ENCODE peak calls at places on chromosomes 6 and 20, in five cellular contexts. L, H, R, A and U are unnamed samples.

GRCh38 chr20:40956503-40956902 is 72.1 kb upstream of the TOP1 start:
- DNase-seq in R (no peak), A (no peak), L (no peak), H (no peak), U (no peak)

GRCh38 chr20:18066421-18067333 is 9.0 kb upstream of the OVOL2 start:
- DNase-seq in L (no peak), A (no peak), H (peak), R (no peak), U (no peak)

GRCh38 chr6:98949589-98949988 is 1.8 kb upstream of the FBXL4 start:
- DNase-seq in A (no peak), R (no peak), H (no peak), L (no peak), U (no peak)

GRCh38 chr6:169159331-169159730 is 94.3 kb downstream of the THBS2 start:
- DNase-seq in H (no peak), L (no peak), A (no peak), R (no peak), U (no peak)

GRCh38 chr20:57432874-57433491 is 41.8 kb downstream of the RBM38 start:
- DNase-seq in A (peak), R (no peak), H (no peak), L (peak), U (peak)

GRCh38 chr6:35166160-35166919 is 25.2 kb upstream of the TCP11 start:
- DNase-seq in H (no peak), A (peak), L (no peak), R (no peak), U (no peak)

GRCh38 chr6:25788305-25788922 is 33.9 kb downstream of the SLC17A4 start:
- DNase-seq in R (peak), L (peak), A (peak), H (peak), U (no peak)

GRCh38 chr6:26044140-26045045 is 42.8 kb upstream of the HFE start:
- DNase-seq in L (no peak), H (peak), A (peak), R (no peak), U (no peak)

GRCh38 chr6:32982702-32983492 is 14.5 kb downstream of the BRD2 start:
- DNase-seq in R (no peak), L (no peak), H (no peak), A (no peak), U (no peak)

GRCh38 chr6:35955970-35956369 is 35.1 kb upstream of the SRPK1 start:
- DNase-seq in R (no peak), L (no peak), A (no peak), H (no peak), U (no peak)

GRCh38 chr20:36135159-36135558 is 19.4 kb upstream of the EPB41L1 start:
- DNase-seq in L (no peak), A (no peak), H (no peak), R (no peak), U (no peak)

GRCh38 chr20:59082981-59083380 is 40.4 kb upstream of the PRELID3B start:
- DNase-seq in L (no peak), A (no peak), R (no peak), H (peak), U (no peak)

GRCh38 chr20:59082077-59082740 is 39.6 kb upstream of the PRELID3B start:
- DNase-seq in A (no peak), R (no peak), L (no peak), H (peak), U (no peak)

GRCh38 chr20:59084041-59084841 is 41.7 kb upstream of the PRELID3B start:
- DNase-seq in L (no peak), H (no peak), R (no peak), A (no peak), U (no peak)

GRCh38 chr20:59086923-59087322 is 44.3 kb upstream of the PRELID3B start:
- DNase-seq in L (no peak), R (no peak), A (no peak), H (no peak), U (no peak)

DNA sequence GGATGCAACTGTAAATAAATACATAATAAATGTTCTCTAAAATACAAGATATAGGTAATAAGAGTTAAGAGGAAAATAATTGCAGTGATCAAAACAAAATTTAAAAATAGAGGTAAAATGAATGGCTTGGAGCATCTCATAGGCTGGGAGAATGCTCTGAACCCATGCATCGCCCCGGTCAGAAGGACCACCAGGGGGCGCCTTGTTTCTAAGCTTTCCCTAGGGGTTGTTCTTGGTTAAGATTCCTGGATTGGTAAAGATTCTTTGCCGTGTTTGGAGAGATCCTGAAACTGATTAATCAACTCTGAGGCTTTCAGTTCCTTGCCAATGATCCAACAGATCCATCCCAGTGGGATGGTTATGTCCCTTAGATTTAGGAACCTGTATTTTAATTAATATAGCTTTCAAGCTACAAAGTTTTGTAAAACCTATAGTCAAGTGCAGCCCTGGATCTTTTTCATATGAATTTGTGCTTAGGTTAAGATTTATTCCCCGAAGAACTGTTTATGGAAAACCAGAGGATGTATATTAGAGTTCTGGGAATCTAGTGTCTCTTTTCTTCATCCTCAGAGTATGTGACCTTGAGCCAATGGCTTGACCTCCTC is 45.3 kb upstream of the PRELID3B start:
- DNase-seq in H (peak), R (peak), A (peak), L (peak), U (peak)
- TF ChIP-seq CTCF in H (peak), R (peak), A (peak), L (peak), U (peak)

GRCh38 chr6:29112135-29112534 is 4.3 kb downstream of the OR2J3 start:
- DNase-seq in L (no peak), A (no peak), H (no peak), R (no peak), U (no peak)
- TF ChIP-seq CTCF in L (no peak), A (no peak), H (no peak), R (no peak), U (no peak)

GRCh38 chr6:44471271-44471981 is 83.9 kb downstream of the CDC5L start:
- DNase-seq in H (no peak), A (no peak), L (no peak), R (no peak), U (no peak)

GRCh38 chr6:44470746-44471145 is 83.2 kb downstream of the CDC5L start:
- DNase-seq in L (no peak), A (no peak), R (no peak), H (no peak), U (no peak)

GRCh38 chr6:44468835-44469234 is 81.3 kb downstream of the CDC5L start:
- DNase-seq in R (no peak), L (no peak), H (no peak), A (no peak), U (no peak)

GRCh38 chr6:44472250-44472945 is 84.9 kb downstream of the CDC5L start:
- DNase-seq in H (no peak), L (no peak), R (no peak), A (no peak), U (no peak)

GRCh38 chr6:44470106-44470446 is 82.6 kb downstream of the CDC5L start:
- DNase-seq in H (no peak), L (no peak), A (no peak), R (no peak), U (no peak)
- TF ChIP-seq CTCF in H (no peak), L (no peak), A (peak), R (no peak), U (no peak)

GRCh38 chr6:30075987-30076311 is 380 bp upstream of the RNF39 start:
- DNase-seq in R (no peak), L (no peak), H (no peak), A (no peak), U (no peak)
- TF ChIP-seq CTCF in R (no peak), L (no peak), H (no peak), A (peak), U (no peak)

DNA sequence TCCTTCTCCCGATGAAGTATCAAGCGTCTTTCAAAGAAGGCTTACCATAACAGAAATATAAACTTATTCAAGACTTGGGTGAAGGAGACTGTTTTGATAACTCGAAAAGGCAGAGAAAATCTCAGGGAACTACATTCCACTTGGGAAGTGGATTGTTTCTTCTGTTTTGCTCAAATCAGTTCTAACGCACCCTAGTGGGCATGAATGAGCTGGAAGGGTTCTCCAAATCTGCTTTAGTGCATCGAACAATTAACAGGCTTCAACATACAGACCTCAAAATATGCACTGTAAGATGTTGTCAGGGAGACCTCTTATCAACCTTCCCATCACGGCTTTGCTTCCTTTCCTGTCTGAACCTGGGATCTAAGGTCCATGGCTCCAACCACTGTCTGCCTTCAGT is 392.5 kb downstream of the CD83 start:
- DNase-seq in L (no peak), A (no peak), H (no peak), R (no peak), U (no peak)
- TF ChIP-seq CTCF in L (no peak), A (no peak), H (peak), R (no peak), U (peak)

DNA sequence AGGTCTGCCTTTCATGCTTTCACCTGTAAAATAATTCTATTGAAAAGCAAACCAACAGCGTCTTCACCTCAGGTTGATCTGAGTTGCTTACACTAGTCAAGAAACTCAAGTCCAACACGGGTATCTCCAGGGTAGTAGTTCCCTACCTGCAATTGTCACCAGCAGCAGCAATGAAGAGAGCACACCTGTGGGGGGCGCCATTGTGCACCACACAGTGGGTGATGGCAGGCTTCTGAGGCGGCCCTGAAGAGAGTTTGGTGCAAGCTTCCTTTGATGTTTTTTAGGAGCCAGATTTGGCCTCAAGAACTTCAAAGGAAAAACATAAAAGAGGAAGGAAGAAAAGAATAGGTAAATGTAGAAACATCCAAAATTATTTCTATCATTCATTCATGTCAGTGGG is 45.1 kb downstream of the KIAA0319 start:
- DNase-seq in H (no peak), A (no peak), L (no peak), R (no peak), U (no peak)
- TF ChIP-seq CTCF in H (no peak), A (no peak), L (no peak), R (no peak), U (no peak)